ENCODE peak calls at places on chromosome 1, in seven cellular contexts. One of them, this sample, is unnamed.

GRCh38 chr1:185869590-185869989 is 135.4 kb downstream of the HMCN1 start:
- DNase-seq in NCI-H1092 treated with DMSO at 0.1 percent for 48 hours: no peak
- DNase-seq in GM12865: no peak
- DNase-seq in tibial nerve: no peak
- DNase-seq in HEK293T: no peak
- DNase-seq in GM19239: no peak
- DNase-seq in NCI-H1105 treated with DMSO at 0.1 percent for 48 hours: no peak
- DNase-seq in this sample: no peak

GRCh38 chr1:230976825-230977747 is 1.6 kb downstream of the TTC13 start:
- DNase-seq in NCI-H1105 treated with DMSO at 0.1 percent for 48 hours: no peak
- DNase-seq in NCI-H1092 treated with DMSO at 0.1 percent for 48 hours: no peak
- DNase-seq in tibial nerve: no peak
- DNase-seq in GM19239: no peak
- DNase-seq in GM12865: peak
- DNase-seq in HEK293T: no peak
- DNase-seq in this sample: no peak

GRCh38 chr1:47235280-47235679 is 3.3 kb upstream of the TAL1 start:
- DNase-seq in GM19239: no peak
- DNase-seq in GM12865: peak
- DNase-seq in NCI-H1105 treated with DMSO at 0.1 percent for 48 hours: no peak
- DNase-seq in NCI-H1092 treated with DMSO at 0.1 percent for 48 hours: no peak
- DNase-seq in HEK293T: no peak
- DNase-seq in tibial nerve: no peak
- DNase-seq in this sample: no peak

GRCh38 chr1:193306430-193306829 is 120.0 kb upstream of the B3GALT2 start:
- DNase-seq in HEK293T: no peak
- DNase-seq in NCI-H1092 treated with DMSO at 0.1 percent for 48 hours: no peak
- DNase-seq in NCI-H1105 treated with DMSO at 0.1 percent for 48 hours: no peak
- DNase-seq in GM12865: no peak
- DNase-seq in GM19239: no peak
- DNase-seq in tibial nerve: no peak
- DNase-seq in this sample: no peak

GRCh38 chr1:115654125-115654524 is 12.4 kb downstream of the VANGL1 start:
- DNase-seq in NCI-H1105 treated with DMSO at 0.1 percent for 48 hours: no peak
- DNase-seq in NCI-H1092 treated with DMSO at 0.1 percent for 48 hours: no peak
- DNase-seq in tibial nerve: no peak
- DNase-seq in GM12865: no peak
- DNase-seq in HEK293T: no peak
- DNase-seq in GM19239: no peak
- DNase-seq in this sample: no peak

GRCh38 chr1:223558512-223558911 is 107.0 kb downstream of the CAPN8 start:
- DNase-seq in tibial nerve: no peak
- DNase-seq in GM12865: no peak
- DNase-seq in NCI-H1092 treated with DMSO at 0.1 percent for 48 hours: no peak
- DNase-seq in NCI-H1105 treated with DMSO at 0.1 percent for 48 hours: no peak
- DNase-seq in GM19239: no peak
- DNase-seq in HEK293T: no peak
- DNase-seq in this sample: no peak

GRCh38 chr1:229033480-229033879 is 237.4 kb upstream of the RAB4A start:
- DNase-seq in GM19239: no peak
- DNase-seq in HEK293T: no peak
- DNase-seq in GM12865: no peak
- DNase-seq in tibial nerve: no peak
- DNase-seq in NCI-H1105 treated with DMSO at 0.1 percent for 48 hours: no peak
- DNase-seq in NCI-H1092 treated with DMSO at 0.1 percent for 48 hours: no peak
- DNase-seq in this sample: no peak

GRCh38 chr1:71196685-71197084 is 115.8 kb upstream of the ZRANB2 start:
- DNase-seq in GM19239: no peak
- DNase-seq in HEK293T: no peak
- DNase-seq in NCI-H1105 treated with DMSO at 0.1 percent for 48 hours: peak
- DNase-seq in GM12865: no peak
- DNase-seq in tibial nerve: no peak
- DNase-seq in NCI-H1092 treated with DMSO at 0.1 percent for 48 hours: peak
- DNase-seq in this sample: no peak

GRCh38 chr1:209648931-209649776 is 3.1 kb downstream of the LAMB3 start:
- DNase-seq in GM19239: no peak
- DNase-seq in tibial nerve: peak
- DNase-seq in GM12865: no peak
- DNase-seq in NCI-H1105 treated with DMSO at 0.1 percent for 48 hours: no peak
- DNase-seq in HEK293T: no peak
- DNase-seq in NCI-H1092 treated with DMSO at 0.1 percent for 48 hours: no peak
- DNase-seq in this sample: peak

GRCh38 chr1:185534806-185535205 is 199.4 kb upstream of the HMCN1 start:
- DNase-seq in GM12865: no peak
- DNase-seq in NCI-H1092 treated with DMSO at 0.1 percent for 48 hours: peak
- DNase-seq in HEK293T: no peak
- DNase-seq in tibial nerve: peak
- DNase-seq in NCI-H1105 treated with DMSO at 0.1 percent for 48 hours: peak
- DNase-seq in GM19239: no peak
- DNase-seq in this sample: no peak

GRCh38 chr1:23618586-23619083 is 59.3 kb upstream of the ID3 start:
- DNase-seq in GM19239: no peak
- DNase-seq in NCI-H1092 treated with DMSO at 0.1 percent for 48 hours: no peak
- DNase-seq in HEK293T: no peak
- DNase-seq in NCI-H1105 treated with DMSO at 0.1 percent for 48 hours: no peak
- DNase-seq in GM12865: no peak
- DNase-seq in tibial nerve: no peak
- DNase-seq in this sample: no peak

GRCh38 chr1:36448530-36449051 is 1.7 kb downstream of the OSCP1 start:
- DNase-seq in HEK293T: no peak
- DNase-seq in NCI-H1105 treated with DMSO at 0.1 percent for 48 hours: peak
- DNase-seq in NCI-H1092 treated with DMSO at 0.1 percent for 48 hours: no peak
- DNase-seq in GM19239: no peak
- DNase-seq in GM12865: no peak
- DNase-seq in tibial nerve: no peak
- DNase-seq in this sample: no peak

GRCh38 chr1:1943834-1944570 is 24.9 kb upstream of the TMEM52 start:
- DNase-seq in NCI-H1105 treated with DMSO at 0.1 percent for 48 hours: no peak
- DNase-seq in NCI-H1092 treated with DMSO at 0.1 percent for 48 hours: peak
- DNase-seq in GM19239: peak
- DNase-seq in GM12865: peak
- DNase-seq in HEK293T: peak
- DNase-seq in tibial nerve: peak
- DNase-seq in this sample: peak

GRCh38 chr1:44808063-44808937 is at the start of gene BTBD19:
- DNase-seq in GM19239: no peak
- DNase-seq in GM12865: no peak
- DNase-seq in NCI-H1105 treated with DMSO at 0.1 percent for 48 hours: no peak
- DNase-seq in tibial nerve: peak
- DNase-seq in HEK293T: peak
- DNase-seq in NCI-H1092 treated with DMSO at 0.1 percent for 48 hours: no peak
- DNase-seq in this sample: peak

GRCh38 chr1:15617874-15618684 is 821 bp downstream of the DDI2 start:
- DNase-seq in tibial nerve: peak
- DNase-seq in HEK293T: peak
- DNase-seq in GM19239: peak
- DNase-seq in GM12865: peak
- DNase-seq in NCI-H1105 treated with DMSO at 0.1 percent for 48 hours: peak
- DNase-seq in NCI-H1092 treated with DMSO at 0.1 percent for 48 hours: peak
- DNase-seq in this sample: no peak

GRCh38 chr1:232057896-232058274 is 431.3 kb downstream of the DISC1 start:
- DNase-seq in NCI-H1092 treated with DMSO at 0.1 percent for 48 hours: no peak
- DNase-seq in HEK293T: no peak
- DNase-seq in GM12865: no peak
- DNase-seq in GM19239: no peak
- DNase-seq in NCI-H1105 treated with DMSO at 0.1 percent for 48 hours: no peak
- DNase-seq in tibial nerve: no peak
- DNase-seq in this sample: no peak

GRCh38 chr1:110210604-110211502 is 739 bp downstream of the KCNC4 start:
- DNase-seq in GM12865: peak
- DNase-seq in HEK293T: peak
- DNase-seq in NCI-H1105 treated with DMSO at 0.1 percent for 48 hours: peak
- DNase-seq in tibial nerve: peak
- DNase-seq in GM19239: peak
- DNase-seq in NCI-H1092 treated with DMSO at 0.1 percent for 48 hours: peak
- DNase-seq in this sample: peak

GRCh38 chr1:114610546-114611245 is 29.3 kb upstream of the BCAS2 start:
- DNase-seq in GM12865: no peak
- DNase-seq in NCI-H1092 treated with DMSO at 0.1 percent for 48 hours: no peak
- DNase-seq in GM19239: no peak
- DNase-seq in NCI-H1105 treated with DMSO at 0.1 percent for 48 hours: no peak
- DNase-seq in HEK293T: no peak
- DNase-seq in tibial nerve: no peak
- DNase-seq in this sample: peak

GRCh38 chr1:53896673-53897229 is 2.8 kb downstream of the DIO1 start:
- DNase-seq in NCI-H1092 treated with DMSO at 0.1 percent for 48 hours: no peak
- DNase-seq in tibial nerve: no peak
- DNase-seq in GM12865: no peak
- DNase-seq in NCI-H1105 treated with DMSO at 0.1 percent for 48 hours: no peak
- DNase-seq in HEK293T: no peak
- DNase-seq in GM19239: no peak
- DNase-seq in this sample: peak

GRCh38 chr1:173017792-173018191 is 32.9 kb downstream of the TNFSF18 start:
- DNase-seq in NCI-H1092 treated with DMSO at 0.1 percent for 48 hours: no peak
- DNase-seq in HEK293T: no peak
- DNase-seq in NCI-H1105 treated with DMSO at 0.1 percent for 48 hours: no peak
- DNase-seq in tibial nerve: no peak
- DNase-seq in GM12865: peak
- DNase-seq in GM19239: no peak
- DNase-seq in this sample: no peak

GRCh38 chr1:169795687-169796086 is 980 bp upstream of the METTL18 start:
- DNase-seq in GM19239: no peak
- DNase-seq in tibial nerve: no peak
- DNase-seq in NCI-H1092 treated with DMSO at 0.1 percent for 48 hours: no peak
- DNase-seq in GM12865: peak
- DNase-seq in NCI-H1105 treated with DMSO at 0.1 percent for 48 hours: no peak
- DNase-seq in HEK293T: no peak
- DNase-seq in this sample: no peak

GRCh38 chr1:19735419-19736127 is 64.1 kb downstream of the TMCO4 start:
- DNase-seq in tibial nerve: peak
- DNase-seq in GM19239: no peak
- DNase-seq in NCI-H1105 treated with DMSO at 0.1 percent for 48 hours: peak
- DNase-seq in NCI-H1092 treated with DMSO at 0.1 percent for 48 hours: peak
- DNase-seq in GM12865: no peak
- DNase-seq in HEK293T: no peak
- DNase-seq in this sample: no peak

GRCh38 chr1:225143001-225143400 is 213.5 kb downstream of the DNAH14 start:
- DNase-seq in GM19239: no peak
- DNase-seq in NCI-H1092 treated with DMSO at 0.1 percent for 48 hours: no peak
- DNase-seq in tibial nerve: no peak
- DNase-seq in GM12865: no peak
- DNase-seq in HEK293T: no peak
- DNase-seq in NCI-H1105 treated with DMSO at 0.1 percent for 48 hours: no peak
- DNase-seq in this sample: no peak

GRCh38 chr1:11564237-11564636 is 85.3 kb downstream of the DISP3 start:
- DNase-seq in tibial nerve: no peak
- DNase-seq in NCI-H1105 treated with DMSO at 0.1 percent for 48 hours: no peak
- DNase-seq in GM12865: no peak
- DNase-seq in HEK293T: no peak
- DNase-seq in NCI-H1092 treated with DMSO at 0.1 percent for 48 hours: no peak
- DNase-seq in GM19239: no peak
- DNase-seq in this sample: no peak

GRCh38 chr1:153527023-153527724 is 8.6 kb downstream of the S100A6 start:
- DNase-seq in tibial nerve: no peak
- DNase-seq in GM12865: no peak
- DNase-seq in NCI-H1105 treated with DMSO at 0.1 percent for 48 hours: no peak
- DNase-seq in NCI-H1092 treated with DMSO at 0.1 percent for 48 hours: no peak
- DNase-seq in GM19239: no peak
- DNase-seq in HEK293T: no peak
- DNase-seq in this sample: no peak

GRCh38 chr1:17535300-17535937 is 4.1 kb upstream of the ARHGEF10L start:
- DNase-seq in NCI-H1105 treated with DMSO at 0.1 percent for 48 hours: no peak
- DNase-seq in GM12865: no peak
- DNase-seq in HEK293T: no peak
- DNase-seq in GM19239: no peak
- DNase-seq in tibial nerve: no peak
- DNase-seq in NCI-H1092 treated with DMSO at 0.1 percent for 48 hours: peak
- DNase-seq in this sample: no peak

GRCh38 chr1:206674745-206675175 is 9.9 kb upstream of the MAPKAPK2 start:
- DNase-seq in GM19239: no peak
- DNase-seq in GM12865: no peak
- DNase-seq in tibial nerve: peak
- DNase-seq in NCI-H1105 treated with DMSO at 0.1 percent for 48 hours: no peak
- DNase-seq in NCI-H1092 treated with DMSO at 0.1 percent for 48 hours: no peak
- DNase-seq in HEK293T: no peak
- DNase-seq in this sample: peak

GRCh38 chr1:151352001-151352718 is 5.1 kb upstream of the RFX5 start:
- DNase-seq in GM19239: no peak
- DNase-seq in HEK293T: no peak
- DNase-seq in GM12865: no peak
- DNase-seq in tibial nerve: no peak
- DNase-seq in NCI-H1092 treated with DMSO at 0.1 percent for 48 hours: no peak
- DNase-seq in NCI-H1105 treated with DMSO at 0.1 percent for 48 hours: no peak
- DNase-seq in this sample: peak

GRCh38 chr1:226482975-226483660 is 65.4 kb upstream of the STUM start:
- DNase-seq in NCI-H1105 treated with DMSO at 0.1 percent for 48 hours: no peak
- DNase-seq in HEK293T: no peak
- DNase-seq in tibial nerve: no peak
- DNase-seq in NCI-H1092 treated with DMSO at 0.1 percent for 48 hours: no peak
- DNase-seq in GM19239: no peak
- DNase-seq in GM12865: no peak
- DNase-seq in this sample: no peak

GRCh38 chr1:186228751-186229150 is 146.3 kb downstream of the TPR start:
- DNase-seq in GM19239: no peak
- DNase-seq in HEK293T: no peak
- DNase-seq in NCI-H1105 treated with DMSO at 0.1 percent for 48 hours: no peak
- DNase-seq in NCI-H1092 treated with DMSO at 0.1 percent for 48 hours: no peak
- DNase-seq in tibial nerve: no peak
- DNase-seq in GM12865: no peak
- DNase-seq in this sample: no peak

GRCh38 chr1:46480959-46481646 is 8.5 kb upstream of the DMBX1 start:
- DNase-seq in GM19239: no peak
- DNase-seq in HEK293T: no peak
- DNase-seq in NCI-H1092 treated with DMSO at 0.1 percent for 48 hours: no peak
- DNase-seq in tibial nerve: no peak
- DNase-seq in NCI-H1105 treated with DMSO at 0.1 percent for 48 hours: no peak
- DNase-seq in GM12865: no peak
- DNase-seq in this sample: no peak

GRCh38 chr1:41418868-41419583 is 57.8 kb downstream of the FOXO6 start:
- DNase-seq in HEK293T: no peak
- DNase-seq in NCI-H1092 treated with DMSO at 0.1 percent for 48 hours: no peak
- DNase-seq in tibial nerve: peak
- DNase-seq in GM12865: no peak
- DNase-seq in GM19239: no peak
- DNase-seq in NCI-H1105 treated with DMSO at 0.1 percent for 48 hours: peak
- DNase-seq in this sample: peak

GRCh38 chr1:181392613-181393170 is 90.6 kb upstream of the CACNA1E start:
- DNase-seq in GM19239: no peak
- DNase-seq in tibial nerve: no peak
- DNase-seq in NCI-H1092 treated with DMSO at 0.1 percent for 48 hours: peak
- DNase-seq in GM12865: no peak
- DNase-seq in HEK293T: no peak
- DNase-seq in NCI-H1105 treated with DMSO at 0.1 percent for 48 hours: no peak
- DNase-seq in this sample: no peak

GRCh38 chr1:91783423-91784162 is 102.4 kb downstream of the TGFBR3 start:
- DNase-seq in GM12865: no peak
- DNase-seq in tibial nerve: no peak
- DNase-seq in GM19239: no peak
- DNase-seq in HEK293T: no peak
- DNase-seq in NCI-H1092 treated with DMSO at 0.1 percent for 48 hours: no peak
- DNase-seq in NCI-H1105 treated with DMSO at 0.1 percent for 48 hours: no peak
- DNase-seq in this sample: no peak

GRCh38 chr1:50275564-50275963 is 147.7 kb downstream of the DMRTA2 start:
- DNase-seq in HEK293T: no peak
- DNase-seq in NCI-H1105 treated with DMSO at 0.1 percent for 48 hours: peak
- DNase-seq in NCI-H1092 treated with DMSO at 0.1 percent for 48 hours: peak
- DNase-seq in GM12865: no peak
- DNase-seq in GM19239: no peak
- DNase-seq in tibial nerve: no peak
- DNase-seq in this sample: no peak

GRCh38 chr1:159051436-159051835 is 25.1 kb downstream of the AIM2 start:
- DNase-seq in NCI-H1092 treated with DMSO at 0.1 percent for 48 hours: no peak
- DNase-seq in HEK293T: no peak
- DNase-seq in NCI-H1105 treated with DMSO at 0.1 percent for 48 hours: no peak
- DNase-seq in tibial nerve: no peak
- DNase-seq in GM12865: no peak
- DNase-seq in GM19239: no peak
- DNase-seq in this sample: no peak

This sample was measured in Caki2.